ENCODE peak calls at places on chromosomes 12 and 14, in eight cellular contexts. V is NCI-H1694 treated with DMSO at 0.1 percent for 48 hours; K is effector memory CD8-positive, alpha-beta T cell; O is fibroblast of the conjunctiva; P is WTC11; C is iPS-NIHi11; M is activated T-cell treated with anti-CD3 and anti-CD28 coated beads, Interleukin-2, amount 50 U/mL, for 72 hours; E is GM23248. A is an unnamed sample.

GRCh38 chr14:95503365-95504134 is 12.9 kb downstream of the SYNE3 start:
- DNase-seq in M (no peak), C (no peak), P (no peak), V (no peak), K (no peak), O (no peak), E (no peak), A (no peak)

GRCh38 chr12:57241556-57242310 is 9.3 kb downstream of the STAC3 start:
- DNase-seq in P (peak), M (peak), C (no peak), K (no peak), V (no peak), O (no peak), E (peak), A (no peak)

GRCh38 chr12:47753021-47754001 is 5.4 kb downstream of the RAPGEF3 start:
- DNase-seq in M (no peak), V (no peak), K (no peak), E (no peak), P (peak), C (peak), O (no peak), A (no peak)

GRCh38 chr14:72476657-72477499 is 417.0 kb downstream of the DPF3 start:
- DNase-seq in C (peak), P (no peak), V (no peak), K (peak), E (peak), M (peak), O (no peak), A (peak)

GRCh38 chr12:21614510-21614909 is 9.9 kb upstream of the GYS2 start:
- DNase-seq in C (no peak), K (no peak), V (no peak), O (no peak), M (no peak), P (no peak), E (no peak), A (no peak)

GRCh38 chr14:37546621-37547447 is 48.2 kb downstream of the FOXA1 start:
- DNase-seq in C (no peak), K (no peak), O (no peak), V (peak), M (no peak), E (no peak), P (no peak), A (no peak)

GRCh38 chr14:76950043-76951020 is 78.2 kb downstream of the IRF2BPL start:
- DNase-seq in M (no peak), C (no peak), V (no peak), K (no peak), O (no peak), E (peak), P (no peak), A (no peak)

GRCh38 chr12:129772463-129773169 is 131.2 kb downstream of the TMEM132D start:
- DNase-seq in V (no peak), M (no peak), O (peak), K (no peak), C (no peak), P (no peak), E (no peak), A (no peak)

GRCh38 chr12:7113389-7113871 is 4.4 kb upstream of the C1RL start:
- DNase-seq in M (peak), E (peak), O (peak), C (peak), V (peak), K (peak), P (no peak), A (no peak)

GRCh38 chr12:11204173-11204572 is 17.4 kb upstream of the TAS2R42 start:
- DNase-seq in K (no peak), O (no peak), C (no peak), M (no peak), E (no peak), V (no peak), P (no peak), A (no peak)

GRCh38 chr12:58895053-58895452 is 25.3 kb downstream of the LRIG3 start:
- DNase-seq in O (no peak), M (no peak), V (no peak), E (no peak), C (no peak), K (no peak), P (no peak), A (no peak)

GRCh38 chr14:96254696-96255095 is 1.3 kb upstream of the BDKRB1 start:
- DNase-seq in O (no peak), E (no peak), C (no peak), M (no peak), K (no peak), P (no peak), V (no peak), A (no peak)

GRCh38 chr14:22375321-22375930 is 213.6 kb downstream of the DAD1 start:
- DNase-seq in C (peak), K (no peak), V (peak), P (no peak), E (peak), M (no peak), O (peak), A (no peak)

GRCh38 chr12:31215521-31216232 is 110.3 kb downstream of the SINHCAF start:
- DNase-seq in O (no peak), C (no peak), V (no peak), M (no peak), P (no peak), K (no peak), E (no peak), A (no peak)

GRCh38 chr12:8644345-8645248 is 18.0 kb downstream of the MFAP5 start:
- DNase-seq in K (peak), O (no peak), M (peak), E (peak), P (no peak), V (no peak), C (no peak), A (peak)

GRCh38 chr14:77053046-77053841 is 24.7 kb upstream of the IRF2BPL start:
- DNase-seq in P (peak), K (peak), C (peak), M (peak), O (no peak), V (peak), E (peak), A (peak)

GRCh38 chr12:114434341-114434740 is 28.4 kb upstream of the TBX5 start:
- DNase-seq in V (no peak), C (no peak), P (no peak), O (no peak), E (peak), K (no peak), M (no peak), A (no peak)

GRCh38 chr12:70721958-70722357 is 84.7 kb upstream of the PTPRB start:
- DNase-seq in C (peak), E (no peak), P (no peak), O (no peak), M (no peak), K (no peak), V (no peak), A (no peak)

GRCh38 chr14:23887536-23887935 is 66.0 kb upstream of the DHRS4 start:
- DNase-seq in P (no peak), E (no peak), K (no peak), C (no peak), V (no peak), O (no peak), M (no peak), A (no peak)

GRCh38 chr12:6047249-6048227 is 76.9 kb downstream of the VWF start:
- DNase-seq in K (no peak), P (no peak), V (no peak), M (no peak), C (no peak), O (no peak), E (peak), A (no peak)

GRCh38 chr14:29085546-29085945 is 319.0 kb downstream of the FOXG1 start:
- DNase-seq in M (no peak), P (no peak), K (no peak), V (no peak), E (peak), O (no peak), C (peak), A (no peak)

GRCh38 chr14:76759589-76759988 is 1.7 kb upstream of the VASH1 start:
- DNase-seq in O (no peak), M (no peak), P (peak), V (no peak), E (no peak), K (no peak), C (no peak), A (no peak)

GRCh38 chr12:6228535-6229223 is 28.5 kb downstream of the CD9 start:
- DNase-seq in K (no peak), V (no peak), M (no peak), E (peak), C (no peak), O (no peak), P (no peak), A (no peak)

GRCh38 chr12:32560520-32560919 is 118.6 kb upstream of the DNM1L start:
- DNase-seq in O (no peak), E (no peak), C (no peak), M (no peak), V (no peak), P (no peak), K (no peak), A (no peak)

GRCh38 chr12:62649412-62650116 is 182.9 kb downstream of the MON2 start:
- DNase-seq in K (no peak), O (no peak), C (no peak), M (no peak), V (no peak), P (no peak), E (no peak), A (no peak)

GRCh38 chr14:55711171-55711811 is 131.3 kb downstream of the KTN1 start:
- DNase-seq in V (no peak), K (no peak), O (peak), P (no peak), C (no peak), E (peak), M (no peak), A (no peak)

GRCh38 chr14:86057018-86057667 is 527.2 kb downstream of the FLRT2 start:
- DNase-seq in P (peak), O (peak), K (peak), V (peak), C (peak), E (peak), M (peak), A (no peak)

GRCh38 chr14:32986791-32987545 is 48.3 kb downstream of the NPAS3 start:
- DNase-seq in O (peak), C (no peak), M (no peak), P (no peak), V (no peak), K (no peak), E (peak), A (no peak)

GRCh38 chr14:105857816-105858675 is 331.7 kb downstream of the TMEM121 start:
- DNase-seq in V (no peak), E (no peak), O (no peak), K (peak), P (no peak), C (no peak), M (no peak), A (no peak)

GRCh38 chr14:55780156-55780946 is 200.3 kb downstream of the KTN1 start:
- DNase-seq in O (peak), V (no peak), K (no peak), E (peak), P (no peak), M (no peak), C (no peak), A (no peak)

A was measured in T-helper 22 cell.